ENCODE peak calls at places on chromosomes 2 and 18, in four cellular contexts. X is GM04503, T is MV-4-11, E is HFFc6. R is an unnamed sample.

GRCh38 chr2:109231428-109231827 is 102.4 kb downstream of the SH3RF3 start:
- DNase-seq in X (no peak), T (no peak), E (no peak), R (no peak)

GRCh38 chr2:109458512-109458911 is 155.3 kb downstream of the SEPTIN10 start:
- DNase-seq in X (no peak), T (no peak), E (no peak), R (no peak)

GRCh38 chr2:223970343-223971128 is 13.3 kb downstream of the MRPL44 start:
- DNase-seq in X (peak), T (peak), E (peak), R (no peak)

GRCh38 chr2:200483729-200484198 is 26.1 kb downstream of the KCTD18 start:
- DNase-seq in X (no peak), T (peak), E (no peak), R (no peak)

GRCh38 chr2:148978026-148978685 is 60.3 kb upstream of the LYPD6B start:
- DNase-seq in X (no peak), T (no peak), E (no peak), R (no peak)

GRCh38 chr2:230738391-230738811 is 25.8 kb downstream of the CAB39 start:
- DNase-seq in X (no peak), T (peak), E (no peak), R (no peak)

GRCh38 chr2:14901740-14902139 is 269.2 kb downstream of the LRATD1 start:
- DNase-seq in X (no peak), T (peak), E (no peak), R (no peak)

GRCh38 chr2:55954306-55955035 is 30.9 kb upstream of the EFEMP1 start:
- DNase-seq in X (peak), T (no peak), E (no peak), R (no peak)

GRCh38 chr2:23385351-23385747 is 370 bp downstream of the KLHL29 start:
- DNase-seq in X (no peak), T (no peak), E (peak), R (peak)

GRCh38 chr2:26729311-26729710 is 34.8 kb upstream of the SLC35F6 start:
- DNase-seq in X (no peak), T (no peak), E (no peak), R (no peak)

GRCh38 chr2:132804045-132804444 is 134.0 kb upstream of the LYPD1 start:
- DNase-seq in X (no peak), T (peak), E (peak), R (no peak)

GRCh38 chr2:29010946-29011649 is 30.0 kb downstream of the TOGARAM2 start:
- DNase-seq in X (no peak), T (peak), E (no peak), R (no peak)

GRCh38 chr18:79690586-79691482 is 11.2 kb downstream of the CTDP1 start:
- DNase-seq in X (no peak), T (no peak), E (no peak), R (no peak)

R was measured in vagina.